ENCODE peak calls at places on chromosomes 13 and 19, in five cellular contexts. One of them, this sample, is unnamed.

GRCh38 chr13:92054389-92054788 is 656.0 kb downstream of the GPC5 start:
- DNase-seq in substantia nigra: no peak
- DNase-seq in K562: no peak
- DNase-seq in upper lobe of right lung: no peak
- DNase-seq in pancreas: no peak
- DNase-seq in this sample: no peak

GRCh38 chr13:42022796-42023493 is 25.5 kb upstream of the DGKH start:
- DNase-seq in upper lobe of right lung: no peak
- DNase-seq in pancreas: no peak
- DNase-seq in K562: no peak
- DNase-seq in substantia nigra: no peak
- DNase-seq in this sample: no peak

GRCh38 chr19:48319647-48320537 is 5.5 kb upstream of the EMP3 start:
- DNase-seq in pancreas: peak; percentile 89
- DNase-seq in upper lobe of right lung: peak; percentile 92
- DNase-seq in K562: peak; percentile 71
- DNase-seq in substantia nigra: peak; percentile 74
- DNase-seq in this sample: peak; percentile 85

GRCh38 chr19:48752511-48753365 is at the start of gene FUT1:
- DNase-seq in pancreas: peak; percentile 98
- DNase-seq in upper lobe of right lung: peak; percentile 90
- DNase-seq in K562: peak; percentile 40
- DNase-seq in substantia nigra: no peak
- DNase-seq in this sample: no peak

GRCh38 chr13:93290503-93290902 is 63.9 kb downstream of the GPC6 start:
- DNase-seq in substantia nigra: no peak
- DNase-seq in pancreas: no peak
- DNase-seq in K562: no peak
- DNase-seq in upper lobe of right lung: no peak
- DNase-seq in this sample: no peak

GRCh38 chr13:24220086-24220703 is 59.7 kb downstream of the SPATA13 start:
- DNase-seq in substantia nigra: peak; percentile 43
- DNase-seq in K562: peak; percentile 48
- DNase-seq in upper lobe of right lung: no peak
- DNase-seq in pancreas: no peak
- DNase-seq in this sample: no peak

GRCh38 chr19:8663920-8664670 is 33.7 kb downstream of the NFILZ start:
- DNase-seq in upper lobe of right lung: no peak
- DNase-seq in pancreas: no peak
- DNase-seq in substantia nigra: no peak
- DNase-seq in K562: no peak
- DNase-seq in this sample: no peak

GRCh38 chr13:50129065-50129922 is 114.0 kb downstream of the KCNRG start:
- DNase-seq in substantia nigra: no peak
- DNase-seq in pancreas: peak; percentile 62
- DNase-seq in upper lobe of right lung: no peak
- DNase-seq in K562: no peak
- DNase-seq in this sample: no peak

GRCh38 chr19:29311391-29311790 is 98.4 kb upstream of the UQCRFS1 start:
- DNase-seq in pancreas: no peak
- DNase-seq in upper lobe of right lung: no peak
- DNase-seq in K562: no peak
- DNase-seq in substantia nigra: no peak
- DNase-seq in this sample: no peak

GRCh38 chr13:101799196-101799595 is 346.7 kb downstream of the ITGBL1 start:
- DNase-seq in upper lobe of right lung: no peak
- DNase-seq in substantia nigra: no peak
- DNase-seq in pancreas: no peak
- DNase-seq in K562: no peak
- DNase-seq in this sample: no peak

GRCh38 chr19:47013041-47013517 is 6.6 kb upstream of the NPAS1 start:
- DNase-seq in substantia nigra: peak; percentile 79
- DNase-seq in upper lobe of right lung: peak; percentile 90
- DNase-seq in K562: peak; percentile 81
- DNase-seq in pancreas: peak; percentile 92
- DNase-seq in this sample: peak; percentile 73

DNA sequence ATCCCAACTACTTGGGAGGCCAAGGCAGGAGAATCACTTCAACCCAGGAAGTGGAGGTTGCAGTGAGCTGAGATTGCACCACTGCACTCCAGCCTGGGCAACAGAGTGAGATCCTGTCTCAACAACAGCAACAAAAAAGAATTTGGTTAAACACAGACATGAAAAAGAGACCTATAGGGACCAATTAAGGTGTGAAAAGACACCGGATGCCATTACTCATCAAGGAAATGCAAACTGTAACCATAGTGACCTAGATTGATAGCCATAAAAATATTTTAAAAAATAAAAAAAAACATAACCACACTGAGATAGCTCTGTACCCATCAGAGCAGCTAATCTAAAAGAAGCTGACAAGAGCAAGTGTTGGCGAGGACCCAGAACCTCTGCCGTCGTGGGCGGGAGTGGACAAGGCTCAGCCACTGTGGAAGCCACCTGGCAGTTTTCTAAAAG is 37.1 kb upstream of the ISYNA1 start:
- DNase-seq in pancreas: no peak
- DNase-seq in K562: no peak
- DNase-seq in substantia nigra: no peak
- DNase-seq in upper lobe of right lung: no peak
- DNase-seq in this sample: no peak
- H3K27ac ChIP-seq in pancreas: peak overlapping the region; percentile 17
- H3K27ac ChIP-seq in K562: no peak overlapping the region
- H3K27ac ChIP-seq in substantia nigra: no peak overlapping the region
- H3K27ac ChIP-seq in upper lobe of right lung: peak overlapping the region; percentile 31
- H3K27ac ChIP-seq in this sample: no peak overlapping the region

GRCh38 chr13:110364081-110364480 is 57.0 kb downstream of the COL4A2 start:
- DNase-seq in pancreas: no peak
- DNase-seq in K562: no peak
- DNase-seq in substantia nigra: no peak
- DNase-seq in upper lobe of right lung: no peak
- DNase-seq in this sample: no peak

GRCh38 chr13:110359840-110360301 is 52.8 kb downstream of the COL4A2 start:
- DNase-seq in upper lobe of right lung: no peak
- DNase-seq in pancreas: no peak
- DNase-seq in K562: no peak
- DNase-seq in substantia nigra: no peak
- DNase-seq in this sample: no peak

GRCh38 chr13:110363009-110363408 is 55.9 kb downstream of the COL4A2 start:
- DNase-seq in substantia nigra: no peak
- DNase-seq in K562: no peak
- DNase-seq in pancreas: no peak
- DNase-seq in upper lobe of right lung: no peak
- DNase-seq in this sample: no peak

GRCh38 chr13:110360598-110360997 is 53.5 kb downstream of the COL4A2 start:
- DNase-seq in upper lobe of right lung: no peak
- DNase-seq in pancreas: no peak
- DNase-seq in K562: no peak
- DNase-seq in substantia nigra: no peak
- DNase-seq in this sample: no peak

DNA sequence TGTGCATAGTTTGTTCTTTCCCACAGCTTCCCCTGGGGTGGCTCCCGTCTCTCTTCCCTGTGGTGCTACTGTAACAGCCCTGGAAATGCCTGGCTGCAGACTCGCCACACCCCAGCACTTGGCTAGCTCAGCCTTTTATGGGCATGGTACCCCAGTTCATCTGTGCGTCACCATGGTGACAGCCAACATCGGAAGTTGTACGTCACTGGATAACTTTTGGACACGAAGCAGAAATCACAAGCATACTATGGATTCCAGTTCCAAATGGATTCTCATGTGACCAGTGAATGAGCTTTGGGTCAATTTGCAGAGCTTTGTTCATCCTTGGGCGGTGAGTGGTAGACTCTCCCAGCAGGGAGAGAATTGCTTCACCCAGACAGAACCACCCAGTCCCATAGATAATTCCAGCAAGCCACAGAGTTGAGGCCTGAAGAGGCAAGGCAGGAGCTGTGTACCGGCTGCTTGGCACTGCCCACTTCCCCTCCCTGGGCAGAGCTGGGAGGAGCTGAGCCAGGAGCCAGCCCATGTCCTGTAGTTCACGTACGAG is 54.4 kb downstream of the COL4A2 start:
- DNase-seq in substantia nigra: no peak
- DNase-seq in upper lobe of right lung: no peak
- DNase-seq in K562: no peak
- DNase-seq in pancreas: no peak
- DNase-seq in this sample: no peak
- H3K27ac ChIP-seq in substantia nigra: no peak overlapping the region
- H3K27ac ChIP-seq in upper lobe of right lung: peak overlapping the region; percentile 58
- H3K27ac ChIP-seq in K562: no peak overlapping the region
- H3K27ac ChIP-seq in pancreas: no peak overlapping the region
- H3K27ac ChIP-seq in this sample: no peak overlapping the region

DNA sequence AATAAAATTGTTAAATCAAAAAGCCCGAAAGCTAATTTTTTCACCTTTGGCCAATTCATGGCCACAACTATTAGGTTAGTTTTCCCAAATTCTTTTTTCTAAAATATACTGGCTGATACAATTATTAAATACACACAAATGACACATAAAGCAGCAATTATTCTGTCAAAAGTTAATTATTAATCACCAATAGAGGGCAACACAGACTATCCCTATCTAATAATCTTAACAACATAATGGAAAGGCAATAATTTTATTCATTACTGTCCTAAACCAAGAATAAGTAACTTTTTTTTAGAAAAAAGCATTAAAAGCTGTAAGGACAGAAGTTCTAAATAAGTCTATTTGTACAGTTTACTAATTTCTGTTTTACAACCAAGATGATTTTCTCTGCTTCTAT is 51.7 kb downstream of the KATNAL1 start:
- DNase-seq in upper lobe of right lung: no peak
- DNase-seq in K562: no peak
- DNase-seq in substantia nigra: no peak
- DNase-seq in pancreas: no peak
- DNase-seq in this sample: no peak
- H3K27ac ChIP-seq in upper lobe of right lung: no peak overlapping the region
- H3K27ac ChIP-seq in K562: no peak overlapping the region
- H3K27ac ChIP-seq in substantia nigra: no peak overlapping the region
- H3K27ac ChIP-seq in pancreas: no peak overlapping the region
- H3K27ac ChIP-seq in this sample: no peak overlapping the region

DNA sequence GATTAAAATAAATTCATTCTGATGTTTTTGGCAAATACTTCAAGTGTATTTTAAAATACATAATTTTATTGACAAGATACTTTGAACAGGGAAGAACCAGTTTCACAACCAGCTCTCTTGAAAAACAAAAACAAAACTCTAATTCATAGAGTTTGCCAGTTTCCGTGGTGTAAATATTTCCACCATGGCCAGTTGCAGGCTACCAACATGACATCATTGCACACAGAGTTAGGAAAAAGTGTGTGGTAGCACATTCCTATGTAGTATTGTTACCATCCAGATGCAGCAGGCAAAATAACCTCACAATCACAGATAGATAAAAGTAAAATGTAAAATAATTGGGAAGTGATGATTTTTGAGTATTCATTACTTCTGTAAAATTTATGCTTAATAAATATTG is 7.7 kb upstream of the RNF113B start:
- DNase-seq in K562: no peak
- DNase-seq in substantia nigra: no peak
- DNase-seq in pancreas: no peak
- DNase-seq in upper lobe of right lung: no peak
- DNase-seq in this sample: no peak
- H3K27ac ChIP-seq in K562: no peak overlapping the region
- H3K27ac ChIP-seq in substantia nigra: no peak overlapping the region
- H3K27ac ChIP-seq in pancreas: no peak overlapping the region
- H3K27ac ChIP-seq in upper lobe of right lung: no peak overlapping the region
- H3K27ac ChIP-seq in this sample: no peak overlapping the region

GRCh38 chr13:109400625-109401257 is 385.6 kb downstream of the IRS2 start:
- DNase-seq in upper lobe of right lung: no peak
- DNase-seq in substantia nigra: no peak
- DNase-seq in pancreas: no peak
- DNase-seq in K562: no peak
- DNase-seq in this sample: no peak

GRCh38 chr13:109401891-109402290 is 384.5 kb downstream of the IRS2 start:
- DNase-seq in upper lobe of right lung: no peak
- DNase-seq in substantia nigra: no peak
- DNase-seq in K562: no peak
- DNase-seq in pancreas: no peak
- DNase-seq in this sample: no peak

GRCh38 chr13:109401307-109401706 is 385.1 kb downstream of the IRS2 start:
- DNase-seq in K562: no peak
- DNase-seq in substantia nigra: no peak
- DNase-seq in upper lobe of right lung: no peak
- DNase-seq in pancreas: no peak
- DNase-seq in this sample: no peak

GRCh38 chr13:109402976-109403375 is 383.4 kb downstream of the IRS2 start:
- DNase-seq in K562: no peak
- DNase-seq in substantia nigra: no peak
- DNase-seq in pancreas: no peak
- DNase-seq in upper lobe of right lung: no peak
- DNase-seq in this sample: no peak

DNA sequence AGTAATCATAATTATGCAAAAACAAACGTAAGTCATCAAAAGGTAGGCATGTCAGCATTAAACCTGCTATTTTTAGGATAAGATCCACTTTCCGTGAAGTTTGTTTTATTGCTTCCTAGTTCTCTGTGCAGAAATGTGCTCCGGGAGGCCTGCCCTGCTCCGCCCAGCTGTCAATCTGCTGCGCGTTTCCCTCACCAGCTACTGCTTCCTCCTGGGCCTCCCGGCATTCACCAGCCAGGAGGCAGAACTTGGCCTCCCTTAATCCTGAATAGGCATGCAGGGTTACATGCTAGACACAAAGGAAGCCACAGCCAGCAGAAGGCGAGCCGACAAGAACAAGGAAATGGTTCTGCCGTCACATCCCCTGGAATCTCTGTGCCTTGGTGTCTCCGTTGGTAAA is 386.2 kb downstream of the IRS2 start:
- DNase-seq in pancreas: no peak
- DNase-seq in upper lobe of right lung: peak; percentile 72
- DNase-seq in K562: no peak
- DNase-seq in substantia nigra: no peak
- DNase-seq in this sample: no peak
- H3K27ac ChIP-seq in pancreas: no peak overlapping the region
- H3K27ac ChIP-seq in upper lobe of right lung: no peak overlapping the region
- H3K27ac ChIP-seq in K562: no peak overlapping the region
- H3K27ac ChIP-seq in substantia nigra: no peak overlapping the region
- H3K27ac ChIP-seq in this sample: no peak overlapping the region

GRCh38 chr13:106859505-106859904 is 291.6 kb upstream of the ARGLU1 start:
- DNase-seq in pancreas: no peak
- DNase-seq in upper lobe of right lung: no peak
- DNase-seq in K562: no peak
- DNase-seq in substantia nigra: no peak
- DNase-seq in this sample: no peak

GRCh38 chr13:106858910-106859309 is 291.0 kb upstream of the ARGLU1 start:
- DNase-seq in K562: no peak
- DNase-seq in upper lobe of right lung: no peak
- DNase-seq in substantia nigra: no peak
- DNase-seq in pancreas: no peak
- DNase-seq in this sample: no peak
- H3K27ac ChIP-seq in K562: no peak overlapping the region
- H3K27ac ChIP-seq in upper lobe of right lung: no peak overlapping the region
- H3K27ac ChIP-seq in substantia nigra: no peak overlapping the region
- H3K27ac ChIP-seq in pancreas: no peak overlapping the region
- H3K27ac ChIP-seq in this sample: no peak overlapping the region

GRCh38 chr13:40974460-40975407 is 44.4 kb downstream of the ELF1 start:
- DNase-seq in upper lobe of right lung: no peak
- DNase-seq in K562: peak; percentile 69
- DNase-seq in pancreas: no peak
- DNase-seq in substantia nigra: no peak
- DNase-seq in this sample: no peak
- H3K27ac ChIP-seq in upper lobe of right lung: no peak overlapping the region
- H3K27ac ChIP-seq in K562: peak overlapping the region; percentile 59
- H3K27ac ChIP-seq in pancreas: peak overlapping the region; percentile 43
- H3K27ac ChIP-seq in substantia nigra: no peak overlapping the region
- H3K27ac ChIP-seq in this sample: no peak overlapping the region